ENCODE peak calls at places on chromosomes 4 and X, in eight cellular contexts. A, H, K, Z, F, Y, I and L are unnamed samples.
A peak's percentile ranks its signal among the peaks of the same experiment; 100 is the strongest.

GRCh38 chr4:57119054-57119651 is 9.0 kb upstream of the IGFBP7 start:
- DNase-seq in A (peak; percentile 75), H (peak; percentile 44), K (peak; percentile 54), Z (peak; percentile 82), F (peak; percentile 21), Y (peak; percentile 83), I (peak; percentile 73), L (no peak)

GRCh38 chr4:40856836-40857362 is 107.1 kb downstream of the NSUN7 start:
- DNase-seq in A (peak; percentile 54), H (peak; percentile 33), K (peak; percentile 38), Z (peak; percentile 42), F (peak; percentile 78), Y (no peak), I (peak; percentile 83), L (peak; percentile 94)

GRCh38 chrX:47817897-47818296 is 18.8 kb upstream of the ZNF81 start:
- DNase-seq in A (no peak), H (no peak), K (no peak), Z (no peak), F (no peak), Y (no peak), I (no peak), L (no peak)

GRCh38 chrX:103846395-103846794 is 14.3 kb upstream of the RAB9B start:
- DNase-seq in A (no peak), H (no peak), K (no peak), Z (no peak), F (no peak), Y (no peak), I (no peak), L (no peak)

GRCh38 chr4:82017680-82018079 is 356.1 kb downstream of the HNRNPD start:
- DNase-seq in A (peak; percentile 5), H (no peak), K (no peak), Z (peak; percentile 7), F (no peak), Y (no peak), I (no peak), L (no peak)

GRCh38 chr4:158778712-158779111 is 9.9 kb downstream of the FNIP2 start:
- DNase-seq in A (no peak), H (peak; percentile 67), K (peak; percentile 56), Z (no peak), F (no peak), Y (no peak), I (no peak), L (no peak)

GRCh38 chr4:128769011-128769410 is 40.5 kb upstream of the JADE1 start:
- DNase-seq in A (no peak), H (no peak), K (no peak), Z (no peak), F (no peak), Y (no peak), I (no peak), L (no peak)

GRCh38 chrX:112008724-112009123 is 73.9 kb downstream of the TRPC5 start:
- DNase-seq in A (no peak), H (no peak), K (no peak), Z (no peak), F (no peak), Y (no peak), I (no peak), L (no peak)

GRCh38 chrX:64853424-64853823 is 122.8 kb downstream of the ZC4H2 start:
- DNase-seq in A (no peak), H (no peak), K (no peak), Z (no peak), F (no peak), Y (no peak), I (no peak), L (no peak)

GRCh38 chr4:100742045-100742444 is 224.2 kb upstream of the EMCN start:
- DNase-seq in A (peak; percentile 55), H (no peak), K (no peak), Z (peak; percentile 67), F (no peak), Y (no peak), I (no peak), L (no peak)

GRCh38 chr4:153418114-153418513 is 48.0 kb upstream of the TMEM131L start:
- DNase-seq in A (no peak), H (no peak), K (no peak), Z (no peak), F (no peak), Y (no peak), I (no peak), L (no peak)

GRCh38 chr4:109559983-109560686 is at the start of gene MCUB:
- DNase-seq in A (peak; percentile 85), H (peak; percentile 66), K (peak; percentile 89), Z (peak; percentile 85), F (peak; percentile 80), Y (peak; percentile 93), I (peak; percentile 86), L (peak; percentile 97)
- TF ChIP-seq POLR2A in A (peak; percentile 43), H (peak; percentile 56), K (peak; percentile 44), Z (no peak), F (peak; percentile 39), Y (peak; percentile 49), I (peak; percentile 64), L (peak; percentile 80)

DNA sequence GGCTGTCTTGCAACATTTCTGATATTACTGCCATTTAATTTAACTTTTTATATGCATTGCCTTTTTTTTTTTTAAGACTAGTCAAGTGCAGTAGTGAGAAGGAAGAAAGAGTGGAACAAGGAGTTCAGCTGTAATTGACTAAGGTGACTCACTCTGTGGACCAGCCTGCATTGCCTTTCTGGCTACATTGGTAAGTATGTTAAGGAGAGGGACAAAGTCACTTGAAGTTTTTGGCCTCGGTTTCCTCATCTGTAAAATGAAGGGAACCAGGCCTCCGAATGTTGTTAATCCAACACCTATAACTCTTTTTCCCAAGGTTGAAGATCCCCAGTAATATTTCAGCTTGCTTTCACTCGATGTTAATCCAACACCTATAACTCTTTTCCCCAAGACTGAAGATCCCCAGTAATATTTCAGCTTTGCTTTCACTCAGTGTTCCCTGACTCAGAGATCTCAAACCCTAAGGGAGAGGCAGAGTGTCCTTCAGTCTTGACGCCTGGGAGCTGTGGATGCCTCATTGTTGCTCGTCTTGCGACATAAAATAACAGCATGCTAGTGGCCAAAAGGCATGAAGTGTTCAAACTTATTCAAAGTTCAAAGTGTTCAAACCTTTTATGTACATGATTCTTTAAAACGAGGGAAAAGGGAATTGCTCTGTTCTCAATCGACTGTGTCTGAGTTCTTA is 102.0 kb downstream of the SORBS2 start:
- DNase-seq in A (no peak), H (peak; percentile 26), K (no peak), Z (no peak), F (no peak), Y (no peak), I (no peak), L (no peak)
- H3K27ac ChIP-seq in A (no peak overlapping the region), H (no peak overlapping the region), K (peak overlapping the region; percentile 41), Z (peak overlapping the region; percentile 39), F (peak overlapping the region; percentile 57), Y (peak overlapping the region; percentile 47), I (no peak overlapping the region), L (no peak overlapping the region)

GRCh38 chrX:130144509-130144908 is 21.1 kb downstream of the AIFM1 start:
- DNase-seq in A (no peak), H (no peak), K (no peak), Z (peak; percentile 4), F (no peak), Y (no peak), I (no peak), L (no peak)
- TF ChIP-seq CTCF in A (no peak), H (no peak), K (no peak), Z (no peak), F (no peak), Y (no peak), I (no peak), L (no peak)

GRCh38 chrX:38803286-38803608 is 2.0 kb downstream of the MID1IP1 start:
- DNase-seq in A (no peak), H (no peak), K (no peak), Z (peak; percentile 16), F (no peak), Y (no peak), I (no peak), L (no peak)
- TF ChIP-seq POLR2A in A (no peak), H (no peak), K (no peak), Z (no peak), F (no peak), Y (no peak), I (no peak), L (no peak)

GRCh38 chr4:1156069-1156468 is 16.3 kb downstream of the SPON2 start:
- DNase-seq in A (no peak), H (no peak), K (no peak), Z (no peak), F (no peak), Y (no peak), I (no peak), L (no peak)
- H3K27ac ChIP-seq in A (no peak overlapping the region), H (no peak overlapping the region), K (no peak overlapping the region), Z (no peak overlapping the region), F (no peak overlapping the region), Y (no peak overlapping the region), I (no peak overlapping the region), L (no peak overlapping the region)

DNA sequence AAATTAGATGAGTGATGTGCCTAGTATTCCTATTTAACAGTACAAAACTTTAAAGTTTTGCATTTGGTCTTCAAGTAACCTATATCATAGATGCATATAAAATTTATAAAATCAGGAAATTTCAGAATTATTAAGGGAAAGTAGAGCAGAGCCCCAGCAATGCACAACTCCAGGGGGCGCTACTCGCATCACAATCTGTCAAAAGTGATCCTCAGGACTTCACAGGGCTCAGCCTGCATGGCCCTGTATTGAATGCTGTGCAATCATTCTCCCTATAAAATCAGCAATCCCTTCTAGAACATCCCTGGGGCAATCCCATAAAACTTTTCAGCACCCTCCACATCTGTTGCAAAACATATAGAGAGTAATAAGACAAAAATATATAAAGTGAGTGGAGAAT is 12.4 kb upstream of the PPARGC1A start:
- DNase-seq in A (no peak), H (no peak), K (no peak), Z (no peak), F (no peak), Y (no peak), I (no peak), L (no peak)
- TF ChIP-seq CTCF in A (no peak), H (peak; percentile 11), K (no peak), Z (no peak), F (no peak), Y (no peak), I (no peak), L (no peak)